ENCODE peak calls at places on chromosomes 3 and 15, in ten cellular contexts. One of them, this sample, is unnamed.
A peak's percentile ranks its signal among the peaks of the same experiment; 100 is the strongest.

GRCh38 chr15:51869074-51869425 is 39.6 kb downstream of the TMOD3 start:
- DNase-seq in sigmoid colon: no peak
- DNase-seq in psoas muscle: no peak
- DNase-seq in left ventricle myocardium inferior: no peak
- DNase-seq in mesendoderm: no peak
- DNase-seq in Karpas-422: no peak
- DNase-seq in mammary epithelial cell: peak; percentile 70
- DNase-seq in pancreas: no peak
- DNase-seq in astrocyte: peak; percentile 84
- DNase-seq in left lung: no peak
- DNase-seq in this sample: no peak

GRCh38 chr15:74453925-74454763 is 6.8 kb downstream of the UBL7 start:
- DNase-seq in sigmoid colon: no peak
- DNase-seq in psoas muscle: no peak
- DNase-seq in left ventricle myocardium inferior: no peak
- DNase-seq in mesendoderm: no peak
- DNase-seq in Karpas-422: no peak
- DNase-seq in mammary epithelial cell: no peak
- DNase-seq in pancreas: no peak
- DNase-seq in astrocyte: peak; percentile 46
- DNase-seq in left lung: no peak
- DNase-seq in this sample: no peak

GRCh38 chr15:89439764-89440163 is 56.6 kb downstream of the RHCG start:
- DNase-seq in sigmoid colon: no peak
- DNase-seq in psoas muscle: no peak
- DNase-seq in left ventricle myocardium inferior: no peak
- DNase-seq in mesendoderm: no peak
- DNase-seq in Karpas-422: no peak
- DNase-seq in mammary epithelial cell: no peak
- DNase-seq in pancreas: no peak
- DNase-seq in astrocyte: no peak
- DNase-seq in left lung: no peak
- DNase-seq in this sample: no peak

GRCh38 chr3:42491876-42492507 is 10.5 kb upstream of the VIPR1 start:
- DNase-seq in sigmoid colon: peak; percentile 27
- DNase-seq in psoas muscle: no peak
- DNase-seq in left ventricle myocardium inferior: no peak
- DNase-seq in mesendoderm: no peak
- DNase-seq in Karpas-422: no peak
- DNase-seq in mammary epithelial cell: no peak
- DNase-seq in pancreas: no peak
- DNase-seq in astrocyte: no peak
- DNase-seq in left lung: no peak
- DNase-seq in this sample: no peak

GRCh38 chr15:60399931-60400330 is 2.1 kb upstream of the ANXA2 start:
- DNase-seq in sigmoid colon: no peak
- DNase-seq in psoas muscle: no peak
- DNase-seq in left ventricle myocardium inferior: no peak
- DNase-seq in mesendoderm: no peak
- DNase-seq in Karpas-422: no peak
- DNase-seq in mammary epithelial cell: peak; percentile 68
- DNase-seq in pancreas: no peak
- DNase-seq in astrocyte: peak; percentile 81
- DNase-seq in left lung: no peak
- DNase-seq in this sample: no peak

GRCh38 chr3:38107911-38108648 is 28.8 kb downstream of the ACAA1 start:
- DNase-seq in sigmoid colon: peak; percentile 51
- DNase-seq in psoas muscle: no peak
- DNase-seq in left ventricle myocardium inferior: no peak
- DNase-seq in mesendoderm: no peak
- DNase-seq in Karpas-422: no peak
- DNase-seq in mammary epithelial cell: no peak
- DNase-seq in pancreas: no peak
- DNase-seq in astrocyte: no peak
- DNase-seq in left lung: no peak
- DNase-seq in this sample: no peak

GRCh38 chr15:99961011-99961441 is 227.8 kb upstream of the LYSMD4 start:
- DNase-seq in sigmoid colon: peak; percentile 39
- DNase-seq in psoas muscle: no peak
- DNase-seq in left ventricle myocardium inferior: no peak
- DNase-seq in mesendoderm: peak; percentile 77
- DNase-seq in Karpas-422: peak; percentile 63
- DNase-seq in mammary epithelial cell: peak; percentile 48
- DNase-seq in pancreas: no peak
- DNase-seq in astrocyte: no peak
- DNase-seq in left lung: no peak
- DNase-seq in this sample: no peak

GRCh38 chr15:70278644-70279043 is 180.9 kb upstream of the TLE3 start:
- DNase-seq in sigmoid colon: no peak
- DNase-seq in psoas muscle: no peak
- DNase-seq in left ventricle myocardium inferior: no peak
- DNase-seq in mesendoderm: no peak
- DNase-seq in Karpas-422: no peak
- DNase-seq in mammary epithelial cell: no peak
- DNase-seq in pancreas: no peak
- DNase-seq in astrocyte: no peak
- DNase-seq in left lung: no peak
- DNase-seq in this sample: no peak

GRCh38 chr15:81666828-81667227 is 292.8 kb upstream of the TMC3 start:
- DNase-seq in sigmoid colon: no peak
- DNase-seq in psoas muscle: no peak
- DNase-seq in left ventricle myocardium inferior: no peak
- DNase-seq in mesendoderm: no peak
- DNase-seq in Karpas-422: no peak
- DNase-seq in mammary epithelial cell: peak; percentile 1
- DNase-seq in pancreas: no peak
- DNase-seq in astrocyte: no peak
- DNase-seq in left lung: no peak
- DNase-seq in this sample: no peak

DNA sequence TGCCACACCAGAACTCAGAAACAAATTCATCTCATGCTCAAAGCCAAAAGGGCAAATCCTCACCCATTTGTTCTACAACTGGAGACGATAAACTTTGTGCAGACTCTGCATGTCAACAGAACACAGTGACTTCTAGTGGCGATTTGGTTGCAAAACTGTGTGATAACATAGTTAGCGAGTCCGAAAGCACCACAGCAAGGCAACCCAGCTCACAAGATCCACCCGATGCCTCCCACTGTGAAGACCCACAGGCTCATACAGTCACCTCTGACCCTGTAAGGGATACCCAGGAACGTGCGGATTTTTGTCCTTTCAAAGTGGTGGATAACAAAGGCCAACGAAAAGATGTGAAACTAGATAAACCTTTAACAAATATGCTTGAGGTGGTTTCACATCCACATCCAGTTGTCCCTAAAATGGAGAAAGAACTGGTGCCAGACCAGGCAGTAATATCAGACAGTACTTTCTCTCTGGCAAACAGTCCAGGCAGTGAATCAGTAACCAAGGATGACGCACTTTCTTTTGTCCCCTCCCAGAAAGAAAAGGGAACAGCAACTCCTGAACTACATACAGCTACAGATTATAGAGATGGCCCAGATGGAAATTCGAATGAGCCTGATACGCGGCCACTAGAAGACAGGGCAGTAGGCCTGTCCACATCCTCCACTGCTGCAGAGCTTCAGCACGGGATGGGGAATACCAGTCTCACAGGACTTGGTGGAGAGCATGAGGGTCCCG is 199.7 kb downstream of the AKAP13 start:
- DNase-seq in sigmoid colon: peak; percentile 67
- DNase-seq in psoas muscle: no peak
- DNase-seq in left ventricle myocardium inferior: peak; percentile 35
- DNase-seq in mesendoderm: peak; percentile 10
- DNase-seq in Karpas-422: no peak
- DNase-seq in mammary epithelial cell: no peak
- DNase-seq in pancreas: no peak
- DNase-seq in astrocyte: peak; percentile 67
- DNase-seq in left lung: no peak
- DNase-seq in this sample: peak; percentile 56
- H3K27ac ChIP-seq in sigmoid colon: peak overlapping the region; percentile 73
- H3K27ac ChIP-seq in psoas muscle: peak overlapping the region; percentile 94
- H3K27ac ChIP-seq in left ventricle myocardium inferior: peak overlapping the region; percentile 93
- H3K27ac ChIP-seq in mesendoderm: no peak overlapping the region
- H3K27ac ChIP-seq in Karpas-422: no peak overlapping the region
- H3K27ac ChIP-seq in mammary epithelial cell: no peak overlapping the region
- H3K27ac ChIP-seq in pancreas: peak overlapping the region; percentile 89
- H3K27ac ChIP-seq in astrocyte: no peak overlapping the region
- H3K27ac ChIP-seq in left lung: peak overlapping the region; percentile 89
- H3K27ac ChIP-seq in this sample: peak overlapping the region; percentile 96

GRCh38 chr15:38532728-38533127 is 31.9 kb downstream of the RASGRP1 start:
- DNase-seq in sigmoid colon: no peak
- DNase-seq in psoas muscle: no peak
- DNase-seq in left ventricle myocardium inferior: no peak
- DNase-seq in mesendoderm: no peak
- DNase-seq in Karpas-422: no peak
- DNase-seq in mammary epithelial cell: no peak
- DNase-seq in pancreas: no peak
- DNase-seq in astrocyte: no peak
- DNase-seq in left lung: no peak
- DNase-seq in this sample: no peak

GRCh38 chr15:38533926-38534325 is 30.7 kb downstream of the RASGRP1 start:
- DNase-seq in sigmoid colon: no peak
- DNase-seq in psoas muscle: no peak
- DNase-seq in left ventricle myocardium inferior: no peak
- DNase-seq in mesendoderm: no peak
- DNase-seq in Karpas-422: no peak
- DNase-seq in mammary epithelial cell: no peak
- DNase-seq in pancreas: no peak
- DNase-seq in astrocyte: no peak
- DNase-seq in left lung: no peak
- DNase-seq in this sample: no peak

GRCh38 chr15:38531509-38531908 is 33.1 kb downstream of the RASGRP1 start:
- DNase-seq in sigmoid colon: no peak
- DNase-seq in psoas muscle: no peak
- DNase-seq in left ventricle myocardium inferior: no peak
- DNase-seq in mesendoderm: no peak
- DNase-seq in Karpas-422: no peak
- DNase-seq in mammary epithelial cell: peak; percentile 89
- DNase-seq in pancreas: no peak
- DNase-seq in astrocyte: peak; percentile 73
- DNase-seq in left lung: no peak
- DNase-seq in this sample: no peak

GRCh38 chr15:38534691-38535090 is 29.9 kb downstream of the RASGRP1 start:
- DNase-seq in sigmoid colon: no peak
- DNase-seq in psoas muscle: no peak
- DNase-seq in left ventricle myocardium inferior: no peak
- DNase-seq in mesendoderm: no peak
- DNase-seq in Karpas-422: no peak
- DNase-seq in mammary epithelial cell: no peak
- DNase-seq in pancreas: no peak
- DNase-seq in astrocyte: no peak
- DNase-seq in left lung: no peak
- DNase-seq in this sample: no peak

GRCh38 chr15:38533416-38533915 is 31.1 kb downstream of the RASGRP1 start:
- DNase-seq in sigmoid colon: no peak
- DNase-seq in psoas muscle: no peak
- DNase-seq in left ventricle myocardium inferior: no peak
- DNase-seq in mesendoderm: no peak
- DNase-seq in Karpas-422: no peak
- DNase-seq in mammary epithelial cell: no peak
- DNase-seq in pancreas: no peak
- DNase-seq in astrocyte: no peak
- DNase-seq in left lung: no peak
- DNase-seq in this sample: no peak
- H3K27ac ChIP-seq in sigmoid colon: no peak overlapping the region
- H3K27ac ChIP-seq in psoas muscle: no peak overlapping the region
- H3K27ac ChIP-seq in left ventricle myocardium inferior: no peak overlapping the region
- H3K27ac ChIP-seq in mesendoderm: no peak overlapping the region
- H3K27ac ChIP-seq in Karpas-422: no peak overlapping the region
- H3K27ac ChIP-seq in mammary epithelial cell: no peak overlapping the region
- H3K27ac ChIP-seq in pancreas: no peak overlapping the region
- H3K27ac ChIP-seq in astrocyte: no peak overlapping the region
- H3K27ac ChIP-seq in left lung: no peak overlapping the region
- H3K27ac ChIP-seq in this sample: no peak overlapping the region

GRCh38 chr3:107619549-107619948 is 96.8 kb downstream of the BBX start:
- DNase-seq in sigmoid colon: no peak
- DNase-seq in psoas muscle: no peak
- DNase-seq in left ventricle myocardium inferior: no peak
- DNase-seq in mesendoderm: no peak
- DNase-seq in Karpas-422: no peak
- DNase-seq in mammary epithelial cell: peak; percentile 28
- DNase-seq in pancreas: no peak
- DNase-seq in astrocyte: peak; percentile 42
- DNase-seq in left lung: no peak
- DNase-seq in this sample: no peak

GRCh38 chr3:107621465-107621864 is 98.7 kb downstream of the BBX start:
- DNase-seq in sigmoid colon: no peak
- DNase-seq in psoas muscle: no peak
- DNase-seq in left ventricle myocardium inferior: no peak
- DNase-seq in mesendoderm: no peak
- DNase-seq in Karpas-422: peak; percentile 68
- DNase-seq in mammary epithelial cell: no peak
- DNase-seq in pancreas: no peak
- DNase-seq in astrocyte: no peak
- DNase-seq in left lung: no peak
- DNase-seq in this sample: no peak

DNA sequence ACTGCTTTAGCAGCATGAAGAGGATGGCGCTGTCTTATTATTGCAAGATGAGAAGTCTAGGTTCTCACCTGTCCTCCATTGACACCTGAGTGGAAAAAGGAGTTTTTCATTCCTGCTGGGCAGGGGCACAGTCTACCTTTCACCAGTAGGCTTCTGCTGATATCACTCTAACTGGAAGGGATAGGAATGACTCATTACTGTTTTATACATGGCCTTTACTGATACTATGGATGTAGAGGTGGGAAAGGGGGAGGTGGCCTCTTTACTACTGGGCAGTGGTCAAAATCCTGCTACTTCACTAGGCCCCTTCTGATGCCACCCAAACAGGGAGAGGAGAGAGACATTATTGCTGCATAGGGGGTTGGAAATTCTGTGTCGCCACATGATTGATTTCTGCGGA is 97.8 kb downstream of the BBX start:
- DNase-seq in sigmoid colon: no peak
- DNase-seq in psoas muscle: no peak
- DNase-seq in left ventricle myocardium inferior: no peak
- DNase-seq in mesendoderm: peak; percentile 55
- DNase-seq in Karpas-422: no peak
- DNase-seq in mammary epithelial cell: no peak
- DNase-seq in pancreas: no peak
- DNase-seq in astrocyte: no peak
- DNase-seq in left lung: no peak
- DNase-seq in this sample: no peak
- H3K27ac ChIP-seq in sigmoid colon: no peak overlapping the region
- H3K27ac ChIP-seq in psoas muscle: no peak overlapping the region
- H3K27ac ChIP-seq in left ventricle myocardium inferior: no peak overlapping the region
- H3K27ac ChIP-seq in mesendoderm: no peak overlapping the region
- H3K27ac ChIP-seq in Karpas-422: peak overlapping the region; percentile 74
- H3K27ac ChIP-seq in mammary epithelial cell: no peak overlapping the region
- H3K27ac ChIP-seq in pancreas: no peak overlapping the region
- H3K27ac ChIP-seq in astrocyte: no peak overlapping the region
- H3K27ac ChIP-seq in left lung: no peak overlapping the region
- H3K27ac ChIP-seq in this sample: no peak overlapping the region

DNA sequence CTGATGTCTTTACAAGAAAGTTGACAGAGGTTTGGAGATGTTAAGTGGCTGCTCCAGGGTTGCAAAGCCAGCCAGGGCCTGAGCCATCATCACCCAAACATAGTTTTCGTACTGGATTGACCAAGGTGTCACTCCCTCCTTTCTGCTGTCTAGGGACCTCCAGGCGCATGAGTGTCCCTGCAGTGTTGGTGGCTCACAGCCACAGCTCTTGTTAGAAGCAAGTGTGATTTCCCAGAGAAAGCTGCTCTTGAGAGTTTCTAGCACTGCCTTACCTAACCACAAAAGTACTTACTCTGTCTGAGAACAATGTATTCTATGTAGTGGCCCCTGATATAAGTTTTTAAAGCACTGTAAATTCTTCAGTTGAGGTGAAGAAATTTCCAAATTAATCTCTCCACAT is 144.1 kb downstream of the SOX2 start:
- DNase-seq in sigmoid colon: no peak
- DNase-seq in psoas muscle: no peak
- DNase-seq in left ventricle myocardium inferior: no peak
- DNase-seq in mesendoderm: peak; percentile 7
- DNase-seq in Karpas-422: no peak
- DNase-seq in mammary epithelial cell: no peak
- DNase-seq in pancreas: no peak
- DNase-seq in astrocyte: peak; percentile 8
- DNase-seq in left lung: no peak
- DNase-seq in this sample: no peak
- H3K27ac ChIP-seq in sigmoid colon: no peak overlapping the region
- H3K27ac ChIP-seq in psoas muscle: no peak overlapping the region
- H3K27ac ChIP-seq in left ventricle myocardium inferior: no peak overlapping the region
- H3K27ac ChIP-seq in mesendoderm: no peak overlapping the region
- H3K27ac ChIP-seq in Karpas-422: no peak overlapping the region
- H3K27ac ChIP-seq in mammary epithelial cell: no peak overlapping the region
- H3K27ac ChIP-seq in pancreas: no peak overlapping the region
- H3K27ac ChIP-seq in astrocyte: no peak overlapping the region
- H3K27ac ChIP-seq in left lung: no peak overlapping the region
- H3K27ac ChIP-seq in this sample: no peak overlapping the region